ENCODE peak calls at places on chromosomes 12 and 14, in seven cellular contexts. Z is coronary artery; T is IMR-90; L is CD8-positive, alpha-beta memory T cell; V is K562; H is body of pancreas; F is prostate gland. W is an unnamed sample.

GRCh38 chr12:102539651-102540553 is 59.5 kb upstream of the IGF1 start:
- DNase-seq in Z (no peak), T (peak; percentile 81), L (no peak), V (no peak), H (no peak), F (no peak), W (peak; percentile 82)

GRCh38 chr14:57221931-57222330 is 46.8 kb downstream of the EXOC5 start:
- DNase-seq in Z (no peak), T (no peak), L (no peak), V (no peak), H (no peak), F (no peak), W (no peak)

GRCh38 chr12:131711551-131712205 is 788 bp downstream of the SFSWAP start:
- DNase-seq in Z (no peak), T (no peak), L (no peak), V (peak; percentile 34), H (no peak), F (no peak), W (no peak)

GRCh38 chr12:109393437-109394345 is 46.0 kb downstream of the MYO1H start:
- DNase-seq in Z (no peak), T (peak; percentile 53), L (peak; percentile 62), V (peak; percentile 75), H (peak; percentile 48), F (peak; percentile 47), W (no peak)

GRCh38 chr14:36069535-36069900 is 107.0 kb downstream of the PTCSC3 start:
- DNase-seq in Z (no peak), T (peak; percentile 17), L (no peak), V (peak; percentile 68), H (peak; percentile 69), F (peak; percentile 7), W (no peak)

GRCh38 chr14:57405562-57405961 is 15.2 kb downstream of the NAA30 start:
- DNase-seq in Z (no peak), T (no peak), L (no peak), V (no peak), H (no peak), F (no peak), W (no peak)

GRCh38 chr12:44930972-44931600 is 55.0 kb upstream of the NELL2 start:
- DNase-seq in Z (no peak), T (peak; percentile 73), L (no peak), V (peak; percentile 27), H (no peak), F (no peak), W (no peak)

GRCh38 chr12:90090929-90091651 is 382.5 kb upstream of the ATP2B1 start:
- DNase-seq in Z (no peak), T (peak; percentile 94), L (no peak), V (no peak), H (peak; percentile 5), F (no peak), W (peak; percentile 78)

GRCh38 chr14:35438910-35439713 is 34.6 kb upstream of the NFKBIA start:
- DNase-seq in Z (no peak), T (no peak), L (no peak), V (no peak), H (no peak), F (no peak), W (no peak)

GRCh38 chr12:49017764-49018281 is 753 bp downstream of the PRKAG1 start:
- DNase-seq in Z (peak; percentile 78), T (peak; percentile 46), L (peak; percentile 54), V (no peak), H (no peak), F (no peak), W (no peak)

GRCh38 chr12:9864913-9865675 is 4.1 kb downstream of the CLEC2B start:
- DNase-seq in Z (no peak), T (no peak), L (no peak), V (no peak), H (no peak), F (no peak), W (no peak)

GRCh38 chr12:18644564-18644963 is 93.2 kb downstream of the PLCZ1 start:
- DNase-seq in Z (no peak), T (no peak), L (no peak), V (no peak), H (no peak), F (no peak), W (no peak)

GRCh38 chr12:43315961-43316360 is 236.0 kb downstream of the ADAMTS20 start:
- DNase-seq in Z (no peak), T (peak; percentile 63), L (no peak), V (no peak), H (no peak), F (no peak), W (no peak)

DNA sequence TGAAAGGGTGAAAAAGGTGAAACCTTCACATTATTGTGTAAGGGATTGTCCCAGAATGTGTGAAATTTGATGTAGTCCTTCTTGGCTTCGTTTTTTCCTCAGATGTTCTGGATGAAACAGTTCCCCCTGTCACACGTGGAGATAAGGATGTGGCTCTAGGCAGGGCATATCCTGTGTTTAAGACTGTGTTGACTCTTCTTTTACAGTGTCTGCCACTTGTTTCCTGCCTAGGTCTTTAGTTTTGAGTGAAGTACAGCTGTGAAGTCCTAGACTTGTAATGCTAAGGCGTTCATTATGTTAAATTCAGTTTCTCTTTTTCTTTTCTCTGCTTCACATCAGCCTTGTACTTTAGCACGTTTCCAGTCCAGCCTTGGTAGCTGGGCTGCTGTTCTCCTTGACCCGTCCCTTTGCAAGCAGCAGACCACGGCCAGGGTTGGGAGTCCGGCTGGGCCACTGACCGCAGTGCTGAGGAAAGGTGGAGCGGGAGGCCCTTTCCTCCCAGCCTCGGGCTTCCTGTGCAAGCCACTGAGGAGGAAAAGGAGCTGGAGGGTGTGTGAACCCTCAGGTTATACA is 59.1 kb downstream of the RASSF3 start:
- DNase-seq in Z (no peak), T (peak; percentile 11), L (peak; percentile 70), V (no peak), H (peak; percentile 45), F (no peak), W (peak; percentile 58)
- H3K27ac ChIP-seq in Z (peak overlapping the region; percentile 80), T (no peak overlapping the region), L (peak overlapping the region; percentile 79), V (peak overlapping the region; percentile 73), H (no peak overlapping the region), F (no peak overlapping the region), W (peak overlapping the region; percentile 87)

GRCh38 chr14:89004195-89004594 is 179.7 kb downstream of the TTC8 start:
- DNase-seq in Z (no peak), T (peak; percentile 78), L (no peak), V (no peak), H (no peak), F (no peak), W (no peak)

GRCh38 chr14:88998027-88998426 is 173.6 kb downstream of the TTC8 start:
- DNase-seq in Z (no peak), T (no peak), L (no peak), V (no peak), H (no peak), F (no peak), W (no peak)

GRCh38 chr14:88999137-88999536 is 174.7 kb downstream of the TTC8 start:
- DNase-seq in Z (no peak), T (no peak), L (no peak), V (no peak), H (no peak), F (no peak), W (no peak)

GRCh38 chr14:88995437-88996198 is 171.2 kb downstream of the TTC8 start:
- DNase-seq in Z (no peak), T (peak; percentile 94), L (no peak), V (no peak), H (no peak), F (no peak), W (no peak)

DNA sequence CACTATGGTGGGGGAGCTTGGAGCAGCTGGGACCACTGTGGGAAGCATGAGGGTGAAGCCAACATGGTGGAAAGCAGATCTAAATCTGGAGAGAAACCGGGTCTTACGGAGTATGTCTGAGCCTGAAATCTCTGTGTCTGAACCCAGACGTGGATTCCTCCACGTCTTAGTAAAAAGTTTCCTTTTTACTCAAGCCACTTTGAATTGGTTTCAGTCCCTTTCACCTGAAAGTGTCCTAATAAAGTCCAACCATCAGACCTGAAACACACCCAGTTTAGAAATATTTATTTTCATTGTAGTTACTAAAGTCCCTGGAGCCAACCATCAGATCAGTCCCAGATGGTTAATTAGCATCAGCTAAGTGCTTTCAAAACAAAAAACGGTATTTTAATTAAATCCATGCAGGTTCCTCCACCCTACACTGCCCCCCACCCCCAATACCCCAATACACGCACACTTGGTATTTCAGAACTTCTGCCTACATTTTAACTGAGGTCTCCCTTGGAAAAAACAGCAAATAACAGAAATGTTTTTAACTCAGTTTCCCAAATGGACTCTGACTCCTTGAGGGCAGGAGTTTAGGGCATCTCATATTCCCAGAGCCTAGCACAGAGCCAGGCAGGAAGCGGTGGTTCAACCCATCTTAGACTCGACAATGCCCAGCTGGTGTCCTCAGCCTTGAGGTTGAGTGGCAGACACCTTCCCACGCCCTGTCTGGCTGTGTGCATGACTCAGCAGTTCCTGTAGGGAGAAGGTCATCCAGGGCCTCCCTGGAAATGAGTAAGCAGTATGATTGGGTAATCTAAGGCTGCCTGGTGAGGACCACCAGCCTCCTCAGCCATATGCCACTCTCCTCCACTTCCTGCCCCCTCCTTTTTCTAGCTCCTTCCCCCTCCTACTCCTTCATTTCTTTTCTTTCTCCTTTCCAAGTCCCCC is 175.8 kb downstream of the TTC8 start:
- DNase-seq in Z (no peak), T (peak; percentile 98), L (no peak), V (peak; percentile 48), H (peak; percentile 24), F (no peak), W (no peak)
- H3K27ac ChIP-seq in Z (no peak overlapping the region), T (peak overlapping the region; percentile 96), L (no peak overlapping the region), V (no peak overlapping the region), H (no peak overlapping the region), F (no peak overlapping the region), W (peak overlapping the region; percentile 80)

DNA sequence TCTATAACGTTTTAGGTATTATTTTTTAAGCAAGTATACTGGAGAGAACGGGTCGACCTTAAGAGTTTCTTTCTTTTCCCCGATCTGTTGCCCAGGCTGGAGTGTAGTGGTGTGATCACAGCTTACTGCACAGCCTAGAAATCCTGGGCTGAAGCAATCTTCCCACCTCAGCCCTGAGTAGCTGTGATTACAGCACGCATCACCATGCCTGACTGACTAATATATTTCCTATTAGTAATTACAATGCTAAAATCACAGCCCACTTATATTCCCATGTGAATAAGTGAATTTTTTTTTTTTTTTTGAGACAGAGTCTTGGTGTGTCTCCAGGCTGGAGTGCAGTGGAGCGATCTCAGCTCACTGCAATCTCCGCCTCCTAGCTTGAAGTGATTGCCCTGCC is 50.4 kb downstream of the DICER1 start:
- DNase-seq in Z (no peak), T (peak; percentile 32), L (no peak), V (no peak), H (no peak), F (no peak), W (no peak)
- H3K27ac ChIP-seq in Z (no peak overlapping the region), T (no peak overlapping the region), L (no peak overlapping the region), V (no peak overlapping the region), H (no peak overlapping the region), F (no peak overlapping the region), W (no peak overlapping the region)

GRCh38 chr14:52058346-52058745 is 10.5 kb downstream of the NID2 start:
- DNase-seq in Z (no peak), T (no peak), L (no peak), V (no peak), H (no peak), F (no peak), W (no peak)

GRCh38 chr14:52059614-52060013 is 9.2 kb downstream of the NID2 start:
- DNase-seq in Z (no peak), T (no peak), L (no peak), V (no peak), H (no peak), F (no peak), W (no peak)

GRCh38 chr14:52061890-52062289 is 7.0 kb downstream of the NID2 start:
- DNase-seq in Z (no peak), T (no peak), L (no peak), V (no peak), H (no peak), F (no peak), W (no peak)

GRCh38 chr14:52061380-52061779 is 7.5 kb downstream of the NID2 start:
- DNase-seq in Z (no peak), T (no peak), L (no peak), V (no peak), H (no peak), F (no peak), W (no peak)

GRCh38 chr14:52060080-52060479 is 8.8 kb downstream of the NID2 start:
- DNase-seq in Z (no peak), T (no peak), L (no peak), V (no peak), H (peak; percentile 34), F (no peak), W (no peak)
- H3K27ac ChIP-seq in Z (peak overlapping the region; percentile 52), T (peak overlapping the region; percentile 15), L (no peak overlapping the region), V (no peak overlapping the region), H (no peak overlapping the region), F (no peak overlapping the region), W (no peak overlapping the region)